ENCODE peak calls at places on chromosomes 13 and 19, in five cellular contexts. One of them, this sample, is unnamed.

GRCh38 chr13:73966331-73966730 is 167.9 kb downstream of the KLF12 start:
- DNase-seq in K562: no peak
- DNase-seq in SK-N-SH: no peak
- DNase-seq in HepG2: no peak
- DNase-seq in GM12878: no peak
- DNase-seq in this sample: no peak

GRCh38 chr19:2611483-2612464 is 90.7 kb downstream of the GNG7 start:
- DNase-seq in K562: no peak
- DNase-seq in SK-N-SH: no peak
- DNase-seq in HepG2: no peak
- DNase-seq in GM12878: no peak
- DNase-seq in this sample: no peak

GRCh38 chr13:32164622-32165268 is 133.2 kb downstream of the FRY start:
- DNase-seq in K562: peak; percentile 60
- DNase-seq in SK-N-SH: peak; percentile 46
- DNase-seq in HepG2: peak; percentile 69
- DNase-seq in GM12878: peak; percentile 11
- DNase-seq in this sample: peak; percentile 45

GRCh38 chr19:648305-648704 is 8.6 kb downstream of the FGF22 start:
- DNase-seq in K562: no peak
- DNase-seq in SK-N-SH: no peak
- DNase-seq in HepG2: no peak
- DNase-seq in GM12878: no peak
- DNase-seq in this sample: no peak

GRCh38 chr13:87089391-87089790 is 581.8 kb upstream of the SLITRK5 start:
- DNase-seq in K562: no peak
- DNase-seq in SK-N-SH: no peak
- DNase-seq in HepG2: no peak
- DNase-seq in GM12878: no peak
- DNase-seq in this sample: no peak

GRCh38 chr13:28820099-28821051 is at the start of gene MTUS2:
- DNase-seq in K562: peak; percentile 69
- DNase-seq in SK-N-SH: no peak
- DNase-seq in HepG2: no peak
- DNase-seq in GM12878: no peak
- DNase-seq in this sample: no peak

GRCh38 chr19:48619692-48620565 is 623 bp downstream of the SPHK2 start:
- DNase-seq in K562: no peak
- DNase-seq in SK-N-SH: no peak
- DNase-seq in HepG2: no peak
- DNase-seq in GM12878: no peak
- DNase-seq in this sample: no peak

GRCh38 chr13:23796546-23796945 is 92.7 kb downstream of the MIPEP start:
- DNase-seq in K562: no peak
- DNase-seq in SK-N-SH: no peak
- DNase-seq in HepG2: peak; percentile 34
- DNase-seq in GM12878: no peak
- DNase-seq in this sample: no peak

GRCh38 chr19:1001538-1002166 is 1.4 kb downstream of the GRIN3B start:
- DNase-seq in K562: peak; percentile 77
- DNase-seq in SK-N-SH: peak; percentile 90
- DNase-seq in HepG2: no peak
- DNase-seq in GM12878: no peak
- DNase-seq in this sample: no peak

GRCh38 chr13:36710396-36710795 is 36.6 kb downstream of the SERTM1 start:
- DNase-seq in K562: no peak
- DNase-seq in SK-N-SH: no peak
- DNase-seq in HepG2: no peak
- DNase-seq in GM12878: no peak
- DNase-seq in this sample: no peak

GRCh38 chr13:110869231-110869804 is 45.6 kb downstream of the ANKRD10 start:
- DNase-seq in K562: peak; percentile 29
- DNase-seq in SK-N-SH: no peak
- DNase-seq in HepG2: no peak
- DNase-seq in GM12878: no peak
- DNase-seq in this sample: no peak

GRCh38 chr13:55792544-55793178 is 1348.1 kb upstream of the PRR20A start:
- DNase-seq in K562: no peak
- DNase-seq in SK-N-SH: no peak
- DNase-seq in HepG2: no peak
- DNase-seq in GM12878: no peak
- DNase-seq in this sample: no peak

GRCh38 chr13:95206116-95206515 is 95.1 kb downstream of the ABCC4 start:
- DNase-seq in K562: no peak
- DNase-seq in SK-N-SH: no peak
- DNase-seq in HepG2: no peak
- DNase-seq in GM12878: no peak
- DNase-seq in this sample: no peak

GRCh38 chr19:37936166-37936565 is 29.2 kb downstream of the SIPA1L3 start:
- DNase-seq in K562: no peak
- DNase-seq in SK-N-SH: no peak
- DNase-seq in HepG2: peak; percentile 68
- DNase-seq in GM12878: no peak
- DNase-seq in this sample: no peak

GRCh38 chr19:45161715-45162463 is 1.1 kb upstream of the NKPD1 start:
- DNase-seq in K562: peak; percentile 54
- DNase-seq in SK-N-SH: peak; percentile 89
- DNase-seq in HepG2: no peak
- DNase-seq in GM12878: no peak
- DNase-seq in this sample: no peak

GRCh38 chr19:6313398-6313969 is 19.9 kb downstream of the ACER1 start:
- DNase-seq in K562: no peak
- DNase-seq in SK-N-SH: no peak
- DNase-seq in HepG2: no peak
- DNase-seq in GM12878: no peak
- DNase-seq in this sample: no peak

GRCh38 chr19:8697671-8698432 is 743 bp downstream of the ACTL9 start:
- DNase-seq in K562: peak; percentile 44
- DNase-seq in SK-N-SH: peak; percentile 61
- DNase-seq in HepG2: no peak
- DNase-seq in GM12878: no peak
- DNase-seq in this sample: no peak

GRCh38 chr13:76383671-76384461 is 502.3 kb downstream of the KCTD12 start:
- DNase-seq in K562: no peak
- DNase-seq in SK-N-SH: peak; percentile 36
- DNase-seq in HepG2: no peak
- DNase-seq in GM12878: no peak
- DNase-seq in this sample: no peak

GRCh38 chr19:17610384-17610783 is 54.9 kb downstream of the COLGALT1 start:
- DNase-seq in K562: peak; percentile 70
- DNase-seq in SK-N-SH: peak; percentile 55
- DNase-seq in HepG2: peak; percentile 37
- DNase-seq in GM12878: no peak
- DNase-seq in this sample: peak; percentile 21

GRCh38 chr13:105759467-105759866 is 776.0 kb downstream of the EFNB2 start:
- DNase-seq in K562: no peak
- DNase-seq in SK-N-SH: no peak
- DNase-seq in HepG2: no peak
- DNase-seq in GM12878: no peak
- DNase-seq in this sample: no peak

GRCh38 chr13:21075303-21076264 is 14.2 kb upstream of the LATS2 start:
- DNase-seq in K562: no peak
- DNase-seq in SK-N-SH: peak; percentile 48
- DNase-seq in HepG2: no peak
- DNase-seq in GM12878: no peak
- DNase-seq in this sample: no peak

GRCh38 chr13:100274942-100275506 is 186.1 kb downstream of the PCCA start:
- DNase-seq in K562: peak; percentile 7
- DNase-seq in SK-N-SH: no peak
- DNase-seq in HepG2: peak; percentile 3
- DNase-seq in GM12878: no peak
- DNase-seq in this sample: no peak
- TF ChIP-seq REST in K562: no peak
- TF ChIP-seq REST in SK-N-SH: no peak
- TF ChIP-seq REST in HepG2: no peak
- TF ChIP-seq REST in GM12878: no peak
- TF ChIP-seq REST in this sample: no peak

GRCh38 chr19:55651236-55651635 is 3.2 kb downstream of the CCDC106 start:
- DNase-seq in K562: no peak
- DNase-seq in SK-N-SH: no peak
- DNase-seq in HepG2: no peak
- DNase-seq in GM12878: no peak
- DNase-seq in this sample: no peak

GRCh38 chr19:55650602-55651230 is 2.7 kb downstream of the CCDC106 start:
- DNase-seq in K562: no peak
- DNase-seq in SK-N-SH: peak; percentile 3
- DNase-seq in HepG2: no peak
- DNase-seq in GM12878: no peak
- DNase-seq in this sample: no peak

GRCh38 chr19:55647732-55648656 is at the start of gene CCDC106:
- DNase-seq in K562: peak; percentile 86
- DNase-seq in SK-N-SH: peak; percentile 93
- DNase-seq in HepG2: peak; percentile 55
- DNase-seq in GM12878: no peak
- DNase-seq in this sample: peak; percentile 62

GRCh38 chr19:55648657-55649578 is 906 bp downstream of the CCDC106 start:
- DNase-seq in K562: no peak
- DNase-seq in SK-N-SH: peak; percentile 41
- DNase-seq in HepG2: no peak
- DNase-seq in GM12878: no peak
- DNase-seq in this sample: no peak

GRCh38 chr19:55649579-55650557 is 1.9 kb downstream of the CCDC106 start:
- DNase-seq in K562: no peak
- DNase-seq in SK-N-SH: no peak
- DNase-seq in HepG2: no peak
- DNase-seq in GM12878: no peak
- DNase-seq in this sample: no peak
- TF ChIP-seq GABPA in K562: no peak
- TF ChIP-seq GABPA in SK-N-SH: no peak
- TF ChIP-seq GABPA in HepG2: no peak
- TF ChIP-seq GABPA in GM12878: no peak
- TF ChIP-seq GABPA in this sample: no peak

GRCh38 chr13:65540064-65540635 is 1690.0 kb downstream of the PCDH9 start:
- DNase-seq in K562: no peak
- DNase-seq in SK-N-SH: no peak
- DNase-seq in HepG2: no peak
- DNase-seq in GM12878: no peak
- DNase-seq in this sample: no peak
- TF ChIP-seq REST in K562: no peak
- TF ChIP-seq REST in SK-N-SH: no peak
- TF ChIP-seq REST in HepG2: no peak
- TF ChIP-seq REST in GM12878: no peak
- TF ChIP-seq REST in this sample: no peak

GRCh38 chr19:4473011-4473410 is 914 bp downstream of the HDGFL2 start:
- DNase-seq in K562: no peak
- DNase-seq in SK-N-SH: peak; percentile 16
- DNase-seq in HepG2: no peak
- DNase-seq in GM12878: no peak
- DNase-seq in this sample: no peak

GRCh38 chr19:4471400-4472173 is 510 bp upstream of the HDGFL2 start:
- DNase-seq in K562: peak; percentile 96
- DNase-seq in SK-N-SH: peak; percentile 97
- DNase-seq in HepG2: peak; percentile 100
- DNase-seq in GM12878: peak; percentile 100
- DNase-seq in this sample: peak; percentile 100

GRCh38 chr19:4474504-4475136 is 2.5 kb downstream of the HDGFL2 start:
- DNase-seq in K562: peak; percentile 53
- DNase-seq in SK-N-SH: peak; percentile 95
- DNase-seq in HepG2: no peak
- DNase-seq in GM12878: no peak
- DNase-seq in this sample: no peak

GRCh38 chr19:4473708-4474503 is 1.8 kb downstream of the HDGFL2 start:
- DNase-seq in K562: no peak
- DNase-seq in SK-N-SH: peak; percentile 43
- DNase-seq in HepG2: no peak
- DNase-seq in GM12878: no peak
- DNase-seq in this sample: no peak

GRCh38 chr19:4472174-4472974 is at the start of gene HDGFL2:
- DNase-seq in K562: no peak
- DNase-seq in SK-N-SH: no peak
- DNase-seq in HepG2: no peak
- DNase-seq in GM12878: no peak
- DNase-seq in this sample: no peak
- TF ChIP-seq GABPA in K562: peak; percentile 15
- TF ChIP-seq GABPA in SK-N-SH: no peak
- TF ChIP-seq GABPA in HepG2: no peak
- TF ChIP-seq GABPA in GM12878: no peak
- TF ChIP-seq GABPA in this sample: no peak

This sample was measured in HL-60.